ENCODE peak calls at places on chromosomes 3 and 15, in six cellular contexts. G is keratinocyte; M is naive thymus-derived CD8-positive, alpha-beta T cell; Z is posterior vena cava; O is brain microvascular endothelial cell; T is left lobe of liver. X is an unnamed sample.

GRCh38 chr3:79521221-79521848 is 246.5 kb downstream of the ROBO1 start:
- DNase-seq in G (no peak), M (no peak), Z (no peak), O (peak), T (no peak), X (no peak)

GRCh38 chr3:99712291-99712954 is 74.0 kb downstream of the COL8A1 start:
- DNase-seq in G (no peak), M (no peak), Z (no peak), O (no peak), T (no peak), X (no peak)

GRCh38 chr3:178421069-178421468 is 115.2 kb upstream of the KCNMB2 start:
- DNase-seq in G (no peak), M (no peak), Z (no peak), O (no peak), T (no peak), X (no peak)

GRCh38 chr15:32867313-32867626 is 149.5 kb downstream of the GREM1 start:
- DNase-seq in G (no peak), M (no peak), Z (no peak), O (peak), T (no peak), X (no peak)

GRCh38 chr3:12558706-12559105 is 1.8 kb downstream of the MKRN2 start:
- DNase-seq in G (no peak), M (no peak), Z (no peak), O (no peak), T (no peak), X (no peak)

GRCh38 chr15:29924750-29925149 is 102.5 kb upstream of the TJP1 start:
- DNase-seq in G (peak), M (no peak), Z (no peak), O (peak), T (no peak), X (no peak)

GRCh38 chr15:50891159-50891558 is 17.3 kb upstream of the AP4E1 start:
- DNase-seq in G (no peak), M (no peak), Z (no peak), O (no peak), T (no peak), X (no peak)

GRCh38 chr3:46910166-46910760 is 32.7 kb downstream of the PTH1R start:
- DNase-seq in G (no peak), M (no peak), Z (peak), O (no peak), T (no peak), X (no peak)

GRCh38 chr3:136740351-136740957 is 11.7 kb downstream of the STAG1 start:
- DNase-seq in G (no peak), M (no peak), Z (no peak), O (no peak), T (no peak), X (no peak)

GRCh38 chr3:127027811-127028548 is 45.1 kb downstream of the PLXNA1 start:
- DNase-seq in G (no peak), M (no peak), Z (no peak), O (no peak), T (no peak), X (no peak)

GRCh38 chr3:59756930-59757329 is 707.1 kb upstream of the CFAP20DC start:
- DNase-seq in G (no peak), M (no peak), Z (no peak), O (no peak), T (no peak), X (no peak)

GRCh38 chr15:47339800-47340575 is 377.3 kb upstream of the SEMA6D start:
- DNase-seq in G (no peak), M (no peak), Z (no peak), O (no peak), T (no peak), X (no peak)

GRCh38 chr3:169847896-169848295 is 21.8 kb downstream of the LRRC31 start:
- DNase-seq in G (no peak), M (no peak), Z (no peak), O (no peak), T (no peak), X (no peak)

GRCh38 chr3:193982258-193982659 is 153.7 kb upstream of the HES1 start:
- DNase-seq in G (peak), M (no peak), Z (peak), O (no peak), T (no peak), X (no peak)

GRCh38 chr3:122284486-122284885 is 40.6 kb upstream of the CSTA start:
- DNase-seq in G (no peak), M (no peak), Z (no peak), O (no peak), T (no peak), X (no peak)

GRCh38 chr3:24981924-24982323 is 446.1 kb upstream of the RARB start:
- DNase-seq in G (no peak), M (no peak), Z (no peak), O (no peak), T (no peak), X (no peak)

GRCh38 chr3:18423401-18424212 is 1.5 kb downstream of the SATB1 start:
- DNase-seq in G (no peak), M (peak), Z (peak), O (peak), T (peak), X (peak)

GRCh38 chr3:60080648-60081047 is 1030.8 kb upstream of the CFAP20DC start:
- DNase-seq in G (no peak), M (no peak), Z (no peak), O (no peak), T (no peak), X (no peak)

GRCh38 chr3:123286308-123287023 is 84.7 kb downstream of the SEC22A start:
- DNase-seq in G (no peak), M (peak), Z (no peak), O (peak), T (no peak), X (no peak)

GRCh38 chr3:197878427-197878826 is 71.6 kb upstream of the RPL35A start:
- DNase-seq in G (no peak), M (no peak), Z (no peak), O (no peak), T (no peak), X (no peak)

GRCh38 chr15:87743557-87743956 is 513.0 kb downstream of the NTRK3 start:
- DNase-seq in G (no peak), M (no peak), Z (no peak), O (no peak), T (no peak), X (no peak)

GRCh38 chr3:152444029-152444641 is 175.4 kb downstream of the MBNL1 start:
- DNase-seq in G (no peak), M (peak), Z (no peak), O (no peak), T (no peak), X (no peak)

GRCh38 chr3:9125278-9125951 is 124.0 kb downstream of the SRGAP3 start:
- DNase-seq in G (no peak), M (no peak), Z (no peak), O (no peak), T (no peak), X (no peak)

GRCh38 chr15:57114070-57114469 is 195.6 kb downstream of the TCF12 start:
- DNase-seq in G (no peak), M (no peak), Z (no peak), O (peak), T (no peak), X (no peak)

GRCh38 chr3:55467099-55467498 is 20.0 kb downstream of the WNT5A start:
- DNase-seq in G (no peak), M (no peak), Z (no peak), O (no peak), T (no peak), X (no peak)

GRCh38 chr3:15294914-15295313 is 37.5 kb downstream of the SH3BP5 start:
- DNase-seq in G (no peak), M (no peak), Z (peak), O (no peak), T (no peak), X (no peak)

GRCh38 chr3:188286087-188286513 is 132.1 kb downstream of the LPP start:
- DNase-seq in G (peak), M (no peak), Z (no peak), O (peak), T (no peak), X (no peak)

GRCh38 chr15:52143862-52144261 is 31.3 kb upstream of the BCL2L10 start:
- DNase-seq in G (no peak), M (no peak), Z (no peak), O (peak), T (no peak), X (no peak)

GRCh38 chr3:113274959-113275556 is 63.7 kb downstream of the BOC start:
- DNase-seq in G (no peak), M (no peak), Z (no peak), O (no peak), T (no peak), X (no peak)

GRCh38 chr3:19274576-19274975 is 126.3 kb downstream of the KCNH8 start:
- DNase-seq in G (no peak), M (no peak), Z (no peak), O (no peak), T (no peak), X (no peak)

GRCh38 chr3:24351779-24352469 is 142.7 kb downstream of the THRB start:
- DNase-seq in G (no peak), M (no peak), Z (no peak), O (peak), T (peak), X (no peak)

GRCh38 chr3:172844428-172844827 is 93.9 kb downstream of the ECT2 start:
- DNase-seq in G (no peak), M (no peak), Z (no peak), O (no peak), T (no peak), X (no peak)

GRCh38 chr15:91369823-91370222 is 269.8 kb downstream of the SV2B start:
- DNase-seq in G (no peak), M (no peak), Z (no peak), O (no peak), T (no peak), X (no peak)

GRCh38 chr15:57969355-57969754 is 96.2 kb downstream of the ALDH1A2 start:
- DNase-seq in G (no peak), M (no peak), Z (no peak), O (peak), T (no peak), X (no peak)

GRCh38 chr3:62241279-62241678 is 132.1 kb downstream of the FEZF2 start:
- DNase-seq in G (no peak), M (no peak), Z (no peak), O (no peak), T (no peak), X (no peak)

GRCh38 chr15:62068787-62069170 is 2.0 kb downstream of the C2CD4A start:
- DNase-seq in G (no peak), M (no peak), Z (no peak), O (no peak), T (no peak), X (no peak)

GRCh38 chr3:123256256-123256655 is 54.5 kb downstream of the SEC22A start:
- DNase-seq in G (no peak), M (no peak), Z (no peak), O (no peak), T (no peak), X (no peak)

GRCh38 chr15:68719051-68719450 is 101.6 kb downstream of the ANP32A start:
- DNase-seq in G (no peak), M (no peak), Z (no peak), O (no peak), T (no peak), X (no peak)

GRCh38 chr3:122146466-122146865 is 37.0 kb upstream of the CASR start:
- DNase-seq in G (no peak), M (no peak), Z (no peak), O (no peak), T (no peak), X (no peak)